ENCODE peak calls at places on chromosome 1, in ten cellular contexts. V is Caco-2, T is upper lobe of right lung, H is RWPE2, S is A549, O is GM23338, Z is Calu3, W is heart left ventricle, J is GM13977, G is lower leg skin. C is an unnamed sample.

GRCh38 chr1:187203257-187203656 is 374.5 kb downstream of the PLA2G4A start:
- DNase-seq in V (no peak), T (no peak), H (no peak), S (peak), O (no peak), Z (peak), W (no peak), J (no peak), G (no peak), C (no peak)

GRCh38 chr1:46991083-46991923 is 32.2 kb upstream of the CYP4X1 start:
- DNase-seq in V (no peak), T (no peak), H (no peak), S (peak), O (peak), Z (peak), W (no peak), J (no peak), G (no peak), C (no peak)

GRCh38 chr1:219587817-219588561 is 24.9 kb downstream of the ZC3H11B start:
- DNase-seq in V (no peak), T (no peak), H (no peak), S (no peak), O (no peak), Z (no peak), W (no peak), J (no peak), G (no peak), C (no peak)

GRCh38 chr1:111565079-111565478 is 54.5 kb upstream of the RAP1A start:
- DNase-seq in V (no peak), T (no peak), H (no peak), S (no peak), O (no peak), Z (no peak), W (no peak), J (no peak), G (no peak), C (no peak)

GRCh38 chr1:206430031-206430983 is 40.0 kb upstream of the IKBKE start:
- DNase-seq in V (no peak), T (no peak), H (no peak), S (no peak), O (no peak), Z (no peak), W (no peak), J (peak), G (no peak), C (peak)

GRCh38 chr1:117753652-117754051 is 147.8 kb downstream of the TENT5C start:
- DNase-seq in V (no peak), T (no peak), H (no peak), S (no peak), O (no peak), Z (no peak), W (no peak), J (no peak), G (no peak), C (no peak)

GRCh38 chr1:113947388-113948107 is 18.4 kb downstream of the HIPK1 start:
- DNase-seq in V (no peak), T (no peak), H (no peak), S (no peak), O (no peak), Z (no peak), W (no peak), J (no peak), G (no peak), C (no peak)

GRCh38 chr1:178066904-178067531 is 26.9 kb upstream of the RASAL2 start:
- DNase-seq in V (no peak), T (no peak), H (no peak), S (no peak), O (no peak), Z (no peak), W (no peak), J (peak), G (no peak), C (peak)

GRCh38 chr1:209505044-209505443 is 78.5 kb upstream of the CAMK1G start:
- DNase-seq in V (no peak), T (no peak), H (no peak), S (no peak), O (no peak), Z (no peak), W (no peak), J (no peak), G (no peak), C (no peak)

GRCh38 chr1:59044535-59045121 is 252.3 kb upstream of the FGGY start:
- DNase-seq in V (no peak), T (no peak), H (no peak), S (no peak), O (no peak), Z (no peak), W (no peak), J (no peak), G (no peak), C (no peak)

GRCh38 chr1:198156745-198157240 is at the start of gene NEK7:
- DNase-seq in V (peak), T (peak), H (peak), S (peak), O (peak), Z (peak), W (peak), J (peak), G (peak), C (peak)

GRCh38 chr1:119053917-119054316 is 65.8 kb upstream of the TBX15 start:
- DNase-seq in V (no peak), T (no peak), H (no peak), S (no peak), O (no peak), Z (no peak), W (no peak), J (no peak), G (no peak), C (no peak)

GRCh38 chr1:221335161-221336101 is 406.5 kb downstream of the DUSP10 start:
- DNase-seq in V (peak), T (no peak), H (no peak), S (peak), O (no peak), Z (peak), W (no peak), J (no peak), G (no peak), C (no peak)

GRCh38 chr1:235783148-235783776 is 83.4 kb downstream of the LYST start:
- DNase-seq in V (no peak), T (no peak), H (no peak), S (peak), O (peak), Z (peak), W (no peak), J (no peak), G (no peak), C (peak)

GRCh38 chr1:205091043-205091740 is 6.9 kb upstream of the TMEM81 start:
- DNase-seq in V (no peak), T (no peak), H (no peak), S (no peak), O (no peak), Z (no peak), W (no peak), J (no peak), G (no peak), C (no peak)

GRCh38 chr1:235108185-235108593 is 20.4 kb downstream of the TOMM20 start:
- DNase-seq in V (no peak), T (no peak), H (no peak), S (no peak), O (no peak), Z (no peak), W (no peak), J (no peak), G (no peak), C (no peak)

GRCh38 chr1:101540161-101540560 is 303.3 kb downstream of the S1PR1 start:
- DNase-seq in V (no peak), T (no peak), H (no peak), S (no peak), O (no peak), Z (no peak), W (no peak), J (no peak), G (no peak), C (no peak)

GRCh38 chr1:154849645-154850131 is 20.4 kb downstream of the KCNN3 start:
- DNase-seq in V (no peak), T (no peak), H (no peak), S (no peak), O (no peak), Z (no peak), W (no peak), J (peak), G (no peak), C (peak)

GRCh38 chr1:36883315-36883949 is 150.9 kb downstream of the GRIK3 start:
- DNase-seq in V (no peak), T (no peak), H (no peak), S (no peak), O (no peak), Z (no peak), W (no peak), J (no peak), G (peak), C (peak)

GRCh38 chr1:27593341-27594326 is 10.3 kb downstream of the AHDC1 start:
- DNase-seq in V (no peak), T (no peak), H (no peak), S (no peak), O (no peak), Z (no peak), W (no peak), J (no peak), G (no peak), C (peak)

GRCh38 chr1:17874231-17874630 is 119.1 kb downstream of the ACTL8 start:
- DNase-seq in V (no peak), T (no peak), H (peak), S (peak), O (no peak), Z (no peak), W (no peak), J (no peak), G (no peak), C (no peak)

GRCh38 chr1:2108877-2109580 is 58.8 kb downstream of the PRKCZ start:
- DNase-seq in V (no peak), T (peak), H (peak), S (no peak), O (no peak), Z (no peak), W (no peak), J (no peak), G (no peak), C (no peak)

GRCh38 chr1:168803696-168804510 is 74.9 kb upstream of the DPT start:
- DNase-seq in V (no peak), T (no peak), H (no peak), S (no peak), O (peak), Z (peak), W (no peak), J (no peak), G (no peak), C (no peak)
- TF ChIP-seq CTCF in V (no peak), T (no peak), H (no peak), S (no peak), O (no peak), Z (no peak), W (no peak), J (no peak), G (no peak), C (no peak)

GRCh38 chr1:156193488-156194299 is at the start of gene SLC25A44:
- DNase-seq in V (peak), T (peak), H (peak), S (peak), O (peak), Z (peak), W (peak), J (peak), G (peak), C (peak)
- TF ChIP-seq CTCF in V (peak), T (peak), H (peak), S (no peak), O (peak), Z (peak), W (peak), J (peak), G (no peak), C (peak)

GRCh38 chr1:185213086-185213485 is 56.1 kb downstream of the SWT1 start:
- DNase-seq in V (no peak), T (no peak), H (no peak), S (no peak), O (no peak), Z (no peak), W (no peak), J (no peak), G (no peak), C (no peak)

GRCh38 chr1:185207980-185208602 is 51.1 kb downstream of the SWT1 start:
- DNase-seq in V (no peak), T (no peak), H (no peak), S (no peak), O (no peak), Z (no peak), W (no peak), J (no peak), G (no peak), C (no peak)

GRCh38 chr1:185208626-185209170 is 51.7 kb downstream of the SWT1 start:
- DNase-seq in V (no peak), T (no peak), H (no peak), S (no peak), O (no peak), Z (no peak), W (no peak), J (no peak), G (no peak), C (no peak)

GRCh38 chr1:185207178-185207577 is 50.2 kb downstream of the SWT1 start:
- DNase-seq in V (no peak), T (no peak), H (no peak), S (no peak), O (no peak), Z (no peak), W (no peak), J (no peak), G (no peak), C (no peak)
- TF ChIP-seq CTCF in V (no peak), T (no peak), H (peak), S (no peak), O (peak), Z (no peak), W (no peak), J (no peak), G (no peak), C (no peak)

GRCh38 chr1:168438626-168439025 is 105.2 kb downstream of the XCL2 start:
- DNase-seq in V (no peak), T (no peak), H (no peak), S (no peak), O (no peak), Z (no peak), W (no peak), J (no peak), G (no peak), C (no peak)
- TF ChIP-seq CTCF in V (no peak), T (no peak), H (no peak), S (no peak), O (no peak), Z (no peak), W (no peak), J (no peak), G (no peak), C (no peak)

DNA sequence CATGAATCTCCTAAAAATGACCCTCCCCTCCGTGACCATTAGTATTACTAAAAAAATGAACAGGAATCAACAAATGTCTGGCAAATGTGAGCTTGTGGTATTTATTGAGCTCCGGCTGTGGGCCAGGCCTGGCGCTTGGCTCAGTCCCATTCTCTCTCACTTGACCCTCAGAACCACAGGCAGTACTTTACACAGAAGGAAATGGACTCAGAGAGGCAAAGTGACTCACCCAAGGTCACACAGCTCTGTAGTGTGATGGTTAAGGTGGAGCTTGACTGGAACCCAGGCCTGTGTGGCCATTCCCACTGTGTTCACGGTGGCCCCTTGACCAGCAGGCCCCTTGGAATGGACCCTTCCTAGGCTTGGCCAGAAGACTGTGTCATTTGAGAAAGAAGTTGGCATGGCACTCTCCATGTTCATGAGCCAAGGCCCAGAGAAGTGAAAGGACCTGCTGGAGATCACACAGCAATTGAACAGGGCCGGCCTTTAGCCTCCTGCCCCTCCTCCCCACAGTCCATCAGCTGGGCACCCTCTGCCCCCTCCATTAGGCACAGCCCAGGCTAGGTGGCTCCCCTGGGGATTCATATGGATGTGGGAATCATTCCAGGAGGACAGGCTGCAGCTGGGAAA is 32.1 kb downstream of the FAM151A start:
- DNase-seq in V (no peak), T (no peak), H (no peak), S (no peak), O (no peak), Z (no peak), W (no peak), J (no peak), G (no peak), C (no peak)
- TF ChIP-seq CTCF in V (no peak), T (no peak), H (no peak), S (no peak), O (no peak), Z (no peak), W (no peak), J (no peak), G (no peak), C (no peak)

C was measured in GM13976.